ENCODE peak calls at places on chromosomes 3 and 15, in nine cellular contexts. H is left lobe of liver; G is fibroblast of lung; E is GF-D8; B is activated T-helper 9 cell treated with anti-CD3 and anti-CD28 coated beads, Interleukin-2, amount 50 U/mL, for 16 hours; Z is NCI-H1092; Y is AG08396; Q is activated naive CD4-positive, alpha-beta T cell treated with Interleukin-2 at 50 U/mL for 16 hours; W is progenitor cell of endocrine pancreas. D is an unnamed sample.

GRCh38 chr3:112514527-112515128 is 15.4 kb upstream of the BTLA start:
- DNase-seq in H (no peak), G (peak; percentile 17), E (no peak), B (no peak), Z (no peak), Y (no peak), Q (no peak), W (no peak), D (no peak)

GRCh38 chr15:22778796-22779195 is 7.6 kb upstream of the NIPA1 start:
- DNase-seq in H (no peak), G (peak; percentile 12), E (no peak), B (no peak), Z (no peak), Y (no peak), Q (no peak), W (no peak), D (no peak)

GRCh38 chr3:158057666-158058065 is 48.6 kb downstream of the SHOX2 start:
- DNase-seq in H (no peak), G (peak; percentile 5), E (no peak), B (no peak), Z (no peak), Y (no peak), Q (no peak), W (no peak), D (no peak)

GRCh38 chr15:75666823-75667501 is 19.2 kb downstream of the SNX33 start:
- DNase-seq in H (no peak), G (peak; percentile 99), E (no peak), B (no peak), Z (no peak), Y (peak; percentile 92), Q (no peak), W (no peak), D (no peak)

GRCh38 chr15:50235794-50236193 is 29.7 kb downstream of the HDC start:
- DNase-seq in H (no peak), G (no peak), E (no peak), B (no peak), Z (no peak), Y (no peak), Q (no peak), W (no peak), D (no peak)

GRCh38 chr15:64461577-64462162 is 1.3 kb downstream of the ZNF609 start:
- DNase-seq in H (no peak), G (peak; percentile 33), E (peak; percentile 61), B (peak; percentile 0), Z (peak; percentile 12), Y (peak; percentile 46), Q (peak; percentile 33), W (no peak), D (peak; percentile 20)

GRCh38 chr3:9352917-9353823 is 9.7 kb upstream of the THUMPD3 start:
- DNase-seq in H (peak; percentile 65), G (peak; percentile 62), E (peak; percentile 33), B (peak; percentile 21), Z (peak; percentile 28), Y (peak; percentile 60), Q (peak; percentile 53), W (peak; percentile 25), D (peak; percentile 58)

GRCh38 chr3:180329847-180330246 is 272.1 kb upstream of the TTC14 start:
- DNase-seq in H (no peak), G (no peak), E (no peak), B (no peak), Z (no peak), Y (no peak), Q (no peak), W (no peak), D (no peak)

GRCh38 chr3:193928354-193929209 is 207.4 kb upstream of the HES1 start:
- DNase-seq in H (no peak), G (peak; percentile 53), E (no peak), B (no peak), Z (no peak), Y (no peak), Q (no peak), W (no peak), D (no peak)

GRCh38 chr3:59660852-59661624 is 611.2 kb upstream of the CFAP20DC start:
- DNase-seq in H (peak; percentile 62), G (no peak), E (no peak), B (no peak), Z (peak; percentile 35), Y (no peak), Q (no peak), W (no peak), D (no peak)

GRCh38 chr3:184315871-184316661 is 1.7 kb downstream of the EIF4G1 start:
- DNase-seq in H (peak; percentile 70), G (no peak), E (no peak), B (no peak), Z (no peak), Y (no peak), Q (peak; percentile 18), W (no peak), D (no peak)

GRCh38 chr15:62886431-62887071 is 156.0 kb upstream of the TPM1 start:
- DNase-seq in H (peak; percentile 75), G (peak; percentile 73), E (no peak), B (no peak), Z (no peak), Y (no peak), Q (no peak), W (no peak), D (no peak)

GRCh38 chr3:109188726-109189125 is 52.2 kb downstream of the C3orf85 start:
- DNase-seq in H (no peak), G (no peak), E (no peak), B (no peak), Z (peak; percentile 49), Y (no peak), Q (no peak), W (no peak), D (peak; percentile 16)

GRCh38 chr15:40339621-40339945 is 1.2 kb downstream of the CCDC9B start:
- DNase-seq in H (no peak), G (no peak), E (no peak), B (no peak), Z (no peak), Y (no peak), Q (no peak), W (no peak), D (no peak)

GRCh38 chr3:14563946-14564539 is 23.9 kb upstream of the GRIP2 start:
- DNase-seq in H (no peak), G (no peak), E (no peak), B (no peak), Z (no peak), Y (no peak), Q (no peak), W (no peak), D (no peak)

GRCh38 chr15:28921925-28922711 is 36.3 kb downstream of the APBA2 start:
- DNase-seq in H (no peak), G (no peak), E (no peak), B (no peak), Z (no peak), Y (no peak), Q (no peak), W (no peak), D (no peak)

GRCh38 chr15:33934396-33934795 is 33.9 kb upstream of the CHRM5 start:
- DNase-seq in H (no peak), G (peak; percentile 19), E (no peak), B (no peak), Z (no peak), Y (no peak), Q (no peak), W (no peak), D (no peak)

GRCh38 chr15:85333132-85333831 is 47.1 kb upstream of the AKAP13 start:
- DNase-seq in H (no peak), G (peak; percentile 98), E (no peak), B (no peak), Z (no peak), Y (peak; percentile 63), Q (no peak), W (no peak), D (no peak)